ENCODE peak calls at places on chromosomes 3 and 15, in six cellular contexts. C is Panc1, G is nucleus accumbens, Q is iPS-NIHi11, H is amniotic stem cell, J is renal cortical epithelial cell. L is an unnamed sample.

GRCh38 chr3:48478631-48479555 is 25.1 kb downstream of the SHISA5 start:
- DNase-seq in H (no peak), C (no peak), J (no peak), Q (peak; percentile 4), G (no peak), L (no peak)

GRCh38 chr15:98916826-98917225 is 90.8 kb downstream of the PGPEP1L start:
- DNase-seq in G (no peak), J (no peak), Q (no peak), C (no peak), H (no peak), L (no peak)

GRCh38 chr15:92151741-92152140 is 241.9 kb upstream of the ST8SIA2 start:
- DNase-seq in H (no peak), G (no peak), J (no peak), Q (no peak), C (no peak), L (no peak)

GRCh38 chr15:41775651-41776050 is 1.4 kb downstream of the MAPKBP1 start:
- DNase-seq in H (no peak), Q (no peak), G (no peak), C (no peak), J (peak; percentile 83), L (no peak)

GRCh38 chr15:66827039-66827697 is 125.1 kb downstream of the SMAD6 start:
- DNase-seq in Q (no peak), J (no peak), G (no peak), H (no peak), C (no peak), L (no peak)

GRCh38 chr15:58503139-58504027 is 71.6 kb downstream of the LIPC start:
- DNase-seq in J (no peak), H (no peak), C (no peak), Q (no peak), G (no peak), L (no peak)

GRCh38 chr3:60188803-60189202 is 1062.4 kb downstream of the FHIT start:
- DNase-seq in C (no peak), G (no peak), Q (no peak), H (no peak), J (no peak), L (no peak)

GRCh38 chr15:69941931-69942471 is 155.7 kb downstream of the TLE3 start:
- DNase-seq in G (no peak), Q (no peak), C (no peak), J (no peak), H (no peak), L (no peak)

GRCh38 chr3:72299321-72299802 is 514.4 kb upstream of the PROK2 start:
- DNase-seq in J (no peak), H (no peak), G (no peak), Q (no peak), C (no peak), L (no peak)

GRCh38 chr15:50964075-50964474 is 55.6 kb downstream of the AP4E1 start:
- DNase-seq in G (no peak), Q (no peak), C (no peak), J (no peak), H (no peak), L (no peak)

GRCh38 chr3:30655187-30655812 is 48.9 kb downstream of the TGFBR2 start:
- DNase-seq in C (no peak), H (no peak), G (no peak), J (no peak), Q (no peak), L (no peak)

GRCh38 chr3:175585898-175586297 is 726.8 kb downstream of the NAALADL2 start:
- DNase-seq in H (peak; percentile 1), G (no peak), J (peak; percentile 63), C (no peak), Q (no peak), L (no peak)

GRCh38 chr3:100915706-100916105 is 77.5 kb downstream of the ABI3BP start:
- DNase-seq in G (no peak), Q (no peak), J (peak; percentile 79), H (no peak), C (no peak), L (no peak)

GRCh38 chr15:40775007-40775406 is 5.2 kb downstream of the C15orf62 start:
- DNase-seq in C (no peak), Q (no peak), J (no peak), H (no peak), G (no peak), L (no peak)

GRCh38 chr3:58013099-58013498 is 4.9 kb downstream of the FLNB start:
- DNase-seq in C (no peak), Q (no peak), H (no peak), J (no peak), G (no peak), L (no peak)

GRCh38 chr3:10609134-10609533 is 103.7 kb upstream of the ATP2B2 start:
- DNase-seq in Q (no peak), J (no peak), H (no peak), G (no peak), C (no peak), L (no peak)

GRCh38 chr15:69032006-69032405 is 17.5 kb downstream of the NOX5 start:
- DNase-seq in J (peak; percentile 74), G (no peak), C (no peak), H (no peak), Q (no peak), L (no peak)

GRCh38 chr3:193744048-193744821 is 151.2 kb downstream of the OPA1 start:
- DNase-seq in G (no peak), Q (peak; percentile 53), C (no peak), J (peak; percentile 88), H (no peak), L (no peak)

GRCh38 chr3:81823882-81824395 is 62.5 kb upstream of the GBE1 start:
- DNase-seq in H (no peak), C (no peak), G (no peak), J (peak; percentile 74), Q (no peak), L (no peak)

GRCh38 chr3:71710906-71711494 is 14.2 kb downstream of the EIF4E3 start:
- DNase-seq in H (peak; percentile 32), C (peak; percentile 27), Q (peak; percentile 74), J (peak; percentile 83), G (no peak), L (no peak)

GRCh38 chr3:71599416-71599815 is 15.9 kb upstream of the FOXP1 start:
- DNase-seq in Q (no peak), C (no peak), J (no peak), H (no peak), G (no peak), L (no peak)

GRCh38 chr15:48186271-48186670 is 5.2 kb upstream of the CTXN2 start:
- DNase-seq in J (no peak), G (no peak), C (no peak), Q (no peak), H (no peak), L (no peak)

GRCh38 chr3:171811059-171811912 is 1.0 kb upstream of the PLD1 start:
- DNase-seq in H (peak; percentile 87), J (peak; percentile 91), Q (no peak), G (no peak), C (peak; percentile 83), L (no peak)

GRCh38 chr15:48555244-48555804 is 90.2 kb downstream of the FBN1 start:
- DNase-seq in G (no peak), H (no peak), Q (no peak), C (no peak), J (no peak), L (no peak)

GRCh38 chr3:67458406-67458805 is 196.0 kb downstream of the SUCLG2 start:
- DNase-seq in Q (no peak), G (no peak), C (no peak), J (no peak), H (no peak), L (no peak)

GRCh38 chr15:91561371-91562100 is 292.0 kb upstream of the SLCO3A1 start:
- DNase-seq in Q (no peak), C (no peak), H (no peak), J (peak; percentile 62), G (no peak), L (no peak)

GRCh38 chr3:129577356-129577755 is 29.1 kb downstream of the PLXND1 start:
- DNase-seq in H (no peak), G (no peak), C (no peak), Q (no peak), J (no peak), L (no peak)

GRCh38 chr3:161559177-161559998 is 62.8 kb downstream of the OTOL1 start:
- DNase-seq in H (no peak), C (peak; percentile 46), Q (peak; percentile 50), G (no peak), J (peak; percentile 51), L (no peak)

GRCh38 chr3:142660379-142660778 is 63.5 kb upstream of the TRPC1 start:
- DNase-seq in Q (no peak), J (no peak), G (no peak), H (no peak), C (no peak), L (no peak)

GRCh38 chr15:101641134-101641764 is 10.9 kb downstream of the TM2D3 start:
- DNase-seq in G (no peak), J (peak; percentile 75), H (peak; percentile 13), Q (peak; percentile 55), C (peak; percentile 61), L (peak; percentile 90)

GRCh38 chr15:49093252-49094105 is 47.2 kb upstream of the SECISBP2L start:
- DNase-seq in H (no peak), J (no peak), C (no peak), G (no peak), Q (no peak), L (no peak)

GRCh38 chr15:78050441-78050809 is 27.1 kb downstream of the TBC1D2B start:
- DNase-seq in C (no peak), G (no peak), J (no peak), H (no peak), Q (no peak), L (no peak)